ENCODE peak calls at places on chromosomes 4 and X, in eight cellular contexts. One of them, this sample, is unnamed.

GRCh38 chr4:163707873-163708272 is 213.4 kb downstream of the TMA16 start:
- DNase-seq in suprapubic skin: no peak
- DNase-seq in cardiac fibroblast: no peak
- DNase-seq in AG10803: no peak
- DNase-seq in HL-60: no peak
- DNase-seq in CD8-positive, alpha-beta T cell: no peak
- DNase-seq in psoas muscle: no peak
- DNase-seq in astrocyte of the spinal cord: no peak
- DNase-seq in this sample: no peak

GRCh38 chrX:31858915-31859314 is 787.1 kb upstream of the FTHL17 start:
- DNase-seq in CD8-positive, alpha-beta T cell: no peak
- DNase-seq in cardiac fibroblast: no peak
- DNase-seq in psoas muscle: no peak
- DNase-seq in AG10803: no peak
- DNase-seq in suprapubic skin: no peak
- DNase-seq in astrocyte of the spinal cord: no peak
- DNase-seq in HL-60: no peak
- DNase-seq in this sample: no peak

GRCh38 chrX:57286507-57287251 is at the start of gene FAAH2:
- DNase-seq in AG10803: no peak
- DNase-seq in psoas muscle: no peak
- DNase-seq in suprapubic skin: no peak
- DNase-seq in HL-60: peak
- DNase-seq in astrocyte of the spinal cord: no peak
- DNase-seq in CD8-positive, alpha-beta T cell: peak
- DNase-seq in cardiac fibroblast: no peak
- DNase-seq in this sample: no peak

GRCh38 chrX:83501540-83501939 is 6.5 kb upstream of the POU3F4 start:
- DNase-seq in cardiac fibroblast: no peak
- DNase-seq in AG10803: no peak
- DNase-seq in HL-60: no peak
- DNase-seq in astrocyte of the spinal cord: no peak
- DNase-seq in CD8-positive, alpha-beta T cell: no peak
- DNase-seq in psoas muscle: no peak
- DNase-seq in suprapubic skin: no peak
- DNase-seq in this sample: no peak

GRCh38 chr4:38856524-38857337 is at the start of gene TLR6:
- DNase-seq in AG10803: peak
- DNase-seq in astrocyte of the spinal cord: peak
- DNase-seq in cardiac fibroblast: peak
- DNase-seq in CD8-positive, alpha-beta T cell: peak
- DNase-seq in HL-60: peak
- DNase-seq in suprapubic skin: no peak
- DNase-seq in psoas muscle: no peak
- DNase-seq in this sample: peak

GRCh38 chr4:123930971-123931370 is 534.4 kb downstream of the SPRY1 start:
- DNase-seq in astrocyte of the spinal cord: no peak
- DNase-seq in CD8-positive, alpha-beta T cell: no peak
- DNase-seq in HL-60: no peak
- DNase-seq in suprapubic skin: no peak
- DNase-seq in cardiac fibroblast: peak
- DNase-seq in AG10803: peak
- DNase-seq in psoas muscle: no peak
- DNase-seq in this sample: peak

GRCh38 chrX:39212456-39212855 is 411.2 kb downstream of the MID1IP1 start:
- DNase-seq in CD8-positive, alpha-beta T cell: no peak
- DNase-seq in AG10803: no peak
- DNase-seq in cardiac fibroblast: no peak
- DNase-seq in suprapubic skin: no peak
- DNase-seq in HL-60: no peak
- DNase-seq in astrocyte of the spinal cord: no peak
- DNase-seq in psoas muscle: no peak
- DNase-seq in this sample: no peak

GRCh38 chrX:71081348-71082148 is 13.4 kb upstream of the SNX12 start:
- DNase-seq in cardiac fibroblast: peak
- DNase-seq in HL-60: no peak
- DNase-seq in suprapubic skin: no peak
- DNase-seq in psoas muscle: no peak
- DNase-seq in astrocyte of the spinal cord: no peak
- DNase-seq in CD8-positive, alpha-beta T cell: no peak
- DNase-seq in AG10803: peak
- DNase-seq in this sample: peak

GRCh38 chr4:158239196-158239595 is 28.9 kb downstream of the TMEM144 start:
- DNase-seq in astrocyte of the spinal cord: no peak
- DNase-seq in HL-60: no peak
- DNase-seq in suprapubic skin: no peak
- DNase-seq in CD8-positive, alpha-beta T cell: no peak
- DNase-seq in AG10803: no peak
- DNase-seq in cardiac fibroblast: no peak
- DNase-seq in psoas muscle: no peak
- DNase-seq in this sample: no peak

GRCh38 chrX:38881727-38882126 is 80.5 kb downstream of the MID1IP1 start:
- DNase-seq in cardiac fibroblast: peak
- DNase-seq in suprapubic skin: no peak
- DNase-seq in psoas muscle: no peak
- DNase-seq in HL-60: peak
- DNase-seq in astrocyte of the spinal cord: no peak
- DNase-seq in CD8-positive, alpha-beta T cell: no peak
- DNase-seq in AG10803: no peak
- DNase-seq in this sample: peak

GRCh38 chr4:54517793-54518444 is 139.8 kb upstream of the KIT start:
- DNase-seq in suprapubic skin: no peak
- DNase-seq in astrocyte of the spinal cord: no peak
- DNase-seq in cardiac fibroblast: no peak
- DNase-seq in HL-60: no peak
- DNase-seq in AG10803: no peak
- DNase-seq in psoas muscle: no peak
- DNase-seq in CD8-positive, alpha-beta T cell: no peak
- DNase-seq in this sample: no peak

GRCh38 chr4:26010266-26010665 is 96.2 kb downstream of the SMIM20 start:
- DNase-seq in CD8-positive, alpha-beta T cell: no peak
- DNase-seq in astrocyte of the spinal cord: no peak
- DNase-seq in cardiac fibroblast: no peak
- DNase-seq in psoas muscle: no peak
- DNase-seq in AG10803: no peak
- DNase-seq in HL-60: no peak
- DNase-seq in suprapubic skin: no peak
- DNase-seq in this sample: no peak

GRCh38 chr4:182662551-182662950 is 254.6 kb downstream of the DCTD start:
- DNase-seq in AG10803: no peak
- DNase-seq in suprapubic skin: no peak
- DNase-seq in psoas muscle: no peak
- DNase-seq in CD8-positive, alpha-beta T cell: no peak
- DNase-seq in HL-60: no peak
- DNase-seq in astrocyte of the spinal cord: no peak
- DNase-seq in cardiac fibroblast: no peak
- DNase-seq in this sample: no peak

GRCh38 chr4:131337956-131338355 is 1811.1 kb upstream of the PCDH10 start:
- DNase-seq in suprapubic skin: no peak
- DNase-seq in AG10803: no peak
- DNase-seq in psoas muscle: no peak
- DNase-seq in astrocyte of the spinal cord: no peak
- DNase-seq in CD8-positive, alpha-beta T cell: no peak
- DNase-seq in cardiac fibroblast: no peak
- DNase-seq in HL-60: no peak
- DNase-seq in this sample: no peak

GRCh38 chr4:20395160-20395773 is 143.6 kb downstream of the SLIT2 start:
- DNase-seq in CD8-positive, alpha-beta T cell: no peak
- DNase-seq in HL-60: peak
- DNase-seq in astrocyte of the spinal cord: no peak
- DNase-seq in psoas muscle: no peak
- DNase-seq in cardiac fibroblast: peak
- DNase-seq in suprapubic skin: no peak
- DNase-seq in AG10803: peak
- DNase-seq in this sample: peak

GRCh38 chr4:56743550-56743949 is 62.5 kb upstream of the HOPX start:
- DNase-seq in psoas muscle: no peak
- DNase-seq in suprapubic skin: no peak
- DNase-seq in cardiac fibroblast: no peak
- DNase-seq in CD8-positive, alpha-beta T cell: no peak
- DNase-seq in HL-60: no peak
- DNase-seq in astrocyte of the spinal cord: no peak
- DNase-seq in AG10803: no peak
- DNase-seq in this sample: no peak

GRCh38 chrX:67347145-67347544 is 196.7 kb upstream of the AR start:
- DNase-seq in AG10803: no peak
- DNase-seq in psoas muscle: no peak
- DNase-seq in HL-60: no peak
- DNase-seq in CD8-positive, alpha-beta T cell: no peak
- DNase-seq in suprapubic skin: no peak
- DNase-seq in cardiac fibroblast: no peak
- DNase-seq in astrocyte of the spinal cord: no peak
- DNase-seq in this sample: no peak

GRCh38 chr4:26141101-26141830 is 179.5 kb upstream of the RBPJ start:
- DNase-seq in suprapubic skin: no peak
- DNase-seq in astrocyte of the spinal cord: peak
- DNase-seq in CD8-positive, alpha-beta T cell: no peak
- DNase-seq in cardiac fibroblast: no peak
- DNase-seq in AG10803: no peak
- DNase-seq in psoas muscle: peak
- DNase-seq in HL-60: no peak
- DNase-seq in this sample: no peak

GRCh38 chrX:42107495-42108139 is 184.3 kb upstream of the CASK start:
- DNase-seq in CD8-positive, alpha-beta T cell: no peak
- DNase-seq in AG10803: no peak
- DNase-seq in astrocyte of the spinal cord: no peak
- DNase-seq in psoas muscle: no peak
- DNase-seq in cardiac fibroblast: no peak
- DNase-seq in HL-60: no peak
- DNase-seq in suprapubic skin: no peak
- DNase-seq in this sample: no peak

GRCh38 chrX:42098897-42099296 is 175.5 kb upstream of the CASK start:
- DNase-seq in psoas muscle: no peak
- DNase-seq in HL-60: no peak
- DNase-seq in astrocyte of the spinal cord: no peak
- DNase-seq in AG10803: no peak
- DNase-seq in CD8-positive, alpha-beta T cell: no peak
- DNase-seq in suprapubic skin: no peak
- DNase-seq in cardiac fibroblast: peak
- DNase-seq in this sample: no peak

GRCh38 chrX:42097491-42097890 is 174.1 kb upstream of the CASK start:
- DNase-seq in suprapubic skin: no peak
- DNase-seq in psoas muscle: no peak
- DNase-seq in AG10803: no peak
- DNase-seq in astrocyte of the spinal cord: no peak
- DNase-seq in cardiac fibroblast: no peak
- DNase-seq in HL-60: no peak
- DNase-seq in CD8-positive, alpha-beta T cell: no peak
- DNase-seq in this sample: no peak

GRCh38 chrX:42106556-42106955 is 183.2 kb upstream of the CASK start:
- DNase-seq in cardiac fibroblast: no peak
- DNase-seq in suprapubic skin: no peak
- DNase-seq in astrocyte of the spinal cord: no peak
- DNase-seq in psoas muscle: no peak
- DNase-seq in AG10803: no peak
- DNase-seq in CD8-positive, alpha-beta T cell: no peak
- DNase-seq in HL-60: no peak
- DNase-seq in this sample: no peak

GRCh38 chrX:42102586-42103282 is 179.4 kb upstream of the CASK start:
- DNase-seq in cardiac fibroblast: peak
- DNase-seq in suprapubic skin: no peak
- DNase-seq in psoas muscle: no peak
- DNase-seq in astrocyte of the spinal cord: peak
- DNase-seq in CD8-positive, alpha-beta T cell: no peak
- DNase-seq in HL-60: no peak
- DNase-seq in AG10803: no peak
- DNase-seq in this sample: no peak
- TF ChIP-seq CTCF in cardiac fibroblast: no peak
- TF ChIP-seq CTCF in suprapubic skin: no peak
- TF ChIP-seq CTCF in psoas muscle: no peak
- TF ChIP-seq CTCF in astrocyte of the spinal cord: no peak
- TF ChIP-seq CTCF in CD8-positive, alpha-beta T cell: no peak
- TF ChIP-seq CTCF in HL-60: no peak
- TF ChIP-seq CTCF in AG10803: no peak
- TF ChIP-seq CTCF in this sample: no peak

DNA sequence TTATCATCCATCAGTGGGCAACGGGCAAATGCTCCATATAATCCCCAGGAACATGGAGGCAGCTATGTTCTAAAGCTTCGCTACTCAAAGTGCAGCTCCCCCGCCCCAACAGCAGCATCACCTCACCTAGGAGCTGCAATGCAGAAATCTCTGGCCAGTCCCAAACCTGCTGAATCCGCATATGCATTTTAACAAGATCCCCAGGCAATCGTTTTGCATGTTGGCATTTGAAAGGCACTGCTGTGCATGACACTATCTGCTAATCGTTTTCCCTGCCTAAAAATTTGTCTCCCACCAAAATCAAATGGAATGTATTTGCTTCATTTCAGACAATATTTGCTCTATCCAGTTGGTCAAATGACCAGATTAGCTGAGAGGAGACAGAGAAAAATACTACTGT is 15.2 kb downstream of the ADGRG2 start:
- DNase-seq in astrocyte of the spinal cord: no peak
- DNase-seq in psoas muscle: no peak
- DNase-seq in AG10803: no peak
- DNase-seq in cardiac fibroblast: no peak
- DNase-seq in HL-60: no peak
- DNase-seq in CD8-positive, alpha-beta T cell: no peak
- DNase-seq in suprapubic skin: no peak
- DNase-seq in this sample: no peak
- H3K4me3 ChIP-seq in astrocyte of the spinal cord: no peak
- H3K4me3 ChIP-seq in psoas muscle: no peak
- H3K4me3 ChIP-seq in AG10803: no peak
- H3K4me3 ChIP-seq in cardiac fibroblast: no peak
- H3K4me3 ChIP-seq in HL-60: no peak
- H3K4me3 ChIP-seq in CD8-positive, alpha-beta T cell: no peak
- H3K4me3 ChIP-seq in suprapubic skin: no peak
- H3K4me3 ChIP-seq in this sample: no peak

DNA sequence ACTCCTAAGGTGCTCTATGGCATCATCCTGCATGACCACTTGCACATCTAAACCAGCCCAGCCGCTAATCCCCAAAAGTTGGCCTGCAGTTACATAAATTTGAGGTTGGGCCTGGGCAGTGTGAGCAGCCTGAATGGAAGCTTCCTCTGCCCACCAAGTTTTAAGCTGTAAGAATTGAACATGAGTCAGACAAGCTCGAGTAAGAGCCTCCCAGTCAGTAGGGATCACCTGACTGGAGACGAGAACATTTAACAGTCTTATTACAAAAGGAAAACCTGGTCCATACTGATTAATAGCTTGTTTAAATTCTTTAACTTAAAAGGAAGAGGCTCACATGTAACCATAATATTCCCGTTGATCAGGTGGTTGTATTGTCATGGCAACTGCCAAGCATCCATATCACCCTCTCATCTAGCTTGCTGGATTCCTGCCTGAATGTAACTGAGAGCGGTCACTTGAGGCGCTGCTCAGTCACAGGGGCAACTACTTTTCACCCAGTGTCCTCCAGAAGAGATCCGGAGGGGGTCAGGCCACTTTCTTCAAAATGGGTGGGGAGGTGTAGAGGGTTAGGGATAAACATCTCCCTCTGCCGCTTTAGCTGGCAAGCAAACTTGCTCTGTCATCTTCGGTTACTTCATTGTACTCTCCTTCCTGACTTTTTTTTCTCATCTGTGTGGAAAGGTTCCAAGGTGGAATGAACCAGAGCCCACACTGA is 56.6 kb upstream of the WDR1 start:
- DNase-seq in suprapubic skin: no peak
- DNase-seq in psoas muscle: peak
- DNase-seq in CD8-positive, alpha-beta T cell: no peak
- DNase-seq in AG10803: peak
- DNase-seq in astrocyte of the spinal cord: no peak
- DNase-seq in cardiac fibroblast: peak
- DNase-seq in HL-60: no peak
- DNase-seq in this sample: peak
- TF ChIP-seq CTCF in suprapubic skin: no peak
- TF ChIP-seq CTCF in psoas muscle: no peak
- TF ChIP-seq CTCF in CD8-positive, alpha-beta T cell: no peak
- TF ChIP-seq CTCF in AG10803: peak
- TF ChIP-seq CTCF in astrocyte of the spinal cord: no peak
- TF ChIP-seq CTCF in cardiac fibroblast: peak
- TF ChIP-seq CTCF in HL-60: no peak
- TF ChIP-seq CTCF in this sample: no peak

GRCh38 chr4:110614981-110615365 is 7.9 kb downstream of the PITX2 start:
- DNase-seq in cardiac fibroblast: no peak
- DNase-seq in AG10803: no peak
- DNase-seq in psoas muscle: no peak
- DNase-seq in suprapubic skin: no peak
- DNase-seq in HL-60: no peak
- DNase-seq in astrocyte of the spinal cord: no peak
- DNase-seq in CD8-positive, alpha-beta T cell: no peak
- DNase-seq in this sample: no peak
- H3K4me3 ChIP-seq in cardiac fibroblast: no peak
- H3K4me3 ChIP-seq in AG10803: no peak
- H3K4me3 ChIP-seq in psoas muscle: no peak
- H3K4me3 ChIP-seq in suprapubic skin: no peak
- H3K4me3 ChIP-seq in HL-60: no peak
- H3K4me3 ChIP-seq in astrocyte of the spinal cord: no peak
- H3K4me3 ChIP-seq in CD8-positive, alpha-beta T cell: no peak
- H3K4me3 ChIP-seq in this sample: no peak